ENCODE peak calls at places on chromosomes 1 and 21, in five cellular contexts. P is left ventricle myocardium inferior, J is ACHN, W is aorta, C is cardiac fibroblast. E is an unnamed sample.

GRCh38 chr1:246703581-246703980 is 20.6 kb upstream of the SCCPDH start:
- DNase-seq in W (no peak), J (no peak), P (no peak), C (no peak), E (no peak)

GRCh38 chr1:72063364-72063763 is 219.0 kb downstream of the NEGR1 start:
- DNase-seq in P (no peak), W (no peak), J (peak), C (no peak), E (no peak)

GRCh38 chr1:198271467-198271866 is 114.7 kb downstream of the NEK7 start:
- DNase-seq in W (no peak), C (no peak), J (no peak), P (no peak), E (no peak)

GRCh38 chr1:11648732-11649158 is 5.5 kb downstream of the FBXO2 start:
- DNase-seq in P (no peak), C (no peak), W (no peak), J (no peak), E (no peak)

GRCh38 chr1:46562498-46562897 is 11.1 kb upstream of the KNCN start:
- DNase-seq in J (no peak), P (no peak), W (peak), C (no peak), E (no peak)

GRCh38 chr1:231241751-231242150 is 739 bp downstream of the GNPAT start:
- DNase-seq in W (no peak), J (peak), P (no peak), C (peak), E (peak)

GRCh38 chr1:21647431-21648373 is 21.5 kb downstream of the RAP1GAP start:
- DNase-seq in J (peak), P (no peak), W (no peak), C (peak), E (peak)

GRCh38 chr1:10211805-10212405 is 1.5 kb downstream of the KIF1B start:
- DNase-seq in J (no peak), C (no peak), P (no peak), W (no peak), E (no peak)

GRCh38 chr1:18955442-18956188 is 861 bp downstream of the IFFO2 start:
- DNase-seq in P (no peak), J (peak), W (no peak), C (peak), E (no peak)

GRCh38 chr1:7384121-7384520 is 387.0 kb upstream of the VAMP3 start:
- DNase-seq in W (peak), J (no peak), C (no peak), P (peak), E (no peak)

GRCh38 chr1:200317236-200317635 is 92.6 kb downstream of the ZNF281 start:
- DNase-seq in P (no peak), C (no peak), W (no peak), J (no peak), E (no peak)

GRCh38 chr1:180267761-180268555 is 37.9 kb downstream of the LHX4 start:
- DNase-seq in P (no peak), J (no peak), W (peak), C (no peak), E (no peak)

GRCh38 chr1:36199934-36200741 is 24.1 kb upstream of the THRAP3 start:
- DNase-seq in P (peak), W (no peak), J (peak), C (peak), E (no peak)

GRCh38 chr1:24491577-24492360 is 10.9 kb upstream of the RCAN3 start:
- DNase-seq in J (no peak), C (no peak), P (no peak), W (no peak), E (peak)

GRCh38 chr1:28136636-28137613 is 39.6 kb downstream of the PTAFR start:
- DNase-seq in P (no peak), W (no peak), J (no peak), C (no peak), E (no peak)

GRCh38 chr21:36994501-36995189 is 11.9 kb upstream of the RIPPLY3 start:
- DNase-seq in J (no peak), W (no peak), P (no peak), C (no peak), E (no peak)